ENCODE peak calls at places on chromosome 9, in eight cellular contexts. W is GM23338, T is psoas muscle, X is HCT116, Q is lung, I is kidney epithelial cell, K is mammary epithelial cell, R is fibroblast of lung. B is an unnamed sample.
A peak's percentile ranks its signal among the peaks of the same experiment; 100 is the strongest.

GRCh38 chr9:135228345-135228982 is 141.0 kb downstream of the OLFM1 start:
- DNase-seq in R (no peak), W (no peak), K (no peak), T (no peak), X (no peak), Q (no peak), I (no peak), B (no peak)

GRCh38 chr9:21744320-21744719 is 58.1 kb upstream of the MTAP start:
- DNase-seq in T (no peak), Q (no peak), W (no peak), R (no peak), K (no peak), I (no peak), X (no peak), B (no peak)

GRCh38 chr9:101904845-101905244 is 166.4 kb upstream of the GRIN3A start:
- DNase-seq in I (no peak), K (no peak), T (no peak), R (no peak), X (no peak), W (no peak), Q (no peak), B (no peak)

GRCh38 chr9:76654575-76654974 is 109.7 kb upstream of the PCA3 start:
- DNase-seq in Q (no peak), W (no peak), X (no peak), R (peak; percentile 97), T (no peak), K (peak; percentile 86), I (peak; percentile 75), B (peak; percentile 92)

GRCh38 chr9:86239053-86239770 is 20.2 kb downstream of the C9orf153 start:
- DNase-seq in Q (no peak), I (no peak), X (no peak), R (peak; percentile 31), K (no peak), W (no peak), T (no peak), B (no peak)

GRCh38 chr9:110895141-110895912 is 142.9 kb downstream of the LPAR1 start:
- DNase-seq in Q (no peak), R (no peak), X (no peak), K (no peak), W (no peak), I (no peak), T (peak; percentile 62), B (no peak)

GRCh38 chr9:3118081-3118480 is 274.2 kb upstream of the PUM3 start:
- DNase-seq in K (peak; percentile 32), R (no peak), I (no peak), W (no peak), Q (no peak), T (no peak), X (no peak), B (no peak)

GRCh38 chr9:101738566-101739183 is at the start of gene GRIN3A:
- DNase-seq in K (no peak), X (no peak), Q (no peak), W (peak; percentile 57), T (peak; percentile 17), R (no peak), I (no peak), B (no peak)

GRCh38 chr9:114900937-114901802 is 29.2 kb downstream of the TNFSF8 start:
- DNase-seq in I (no peak), T (no peak), X (no peak), K (peak; percentile 64), Q (no peak), R (peak; percentile 47), W (no peak), B (no peak)

GRCh38 chr9:36492849-36493248 is 79.8 kb upstream of the MELK start:
- DNase-seq in R (no peak), Q (no peak), I (no peak), K (no peak), W (no peak), T (no peak), X (no peak), B (no peak)

GRCh38 chr9:90964101-90965020 is 162.7 kb downstream of the SYK start:
- DNase-seq in R (no peak), T (no peak), Q (peak; percentile 72), I (no peak), W (peak; percentile 35), K (no peak), X (peak; percentile 10), B (no peak)

GRCh38 chr9:37862530-37862929 is 41.4 kb downstream of the SLC25A51 start:
- DNase-seq in R (no peak), I (no peak), W (no peak), K (no peak), X (no peak), T (no peak), Q (no peak), B (no peak)
- H3K36me3 ChIP-seq in R (peaks cover 9% of the 10 kb centered on the region), I (peaks cover 6% of the 10 kb centered on the region), W (no peaks in the 10 kb centered on the region), K (peaks cover 11% of the 10 kb centered on the region), X (peaks cover 16% of the 10 kb centered on the region), T (peaks cover 86% of the 10 kb centered on the region), Q (peaks cover 18% of the 10 kb centered on the region), B (peaks cover 15% of the 10 kb centered on the region)

GRCh38 chr9:5629312-5630037 is 568 bp downstream of the RIC1 start:
- DNase-seq in Q (peak; percentile 57), R (peak; percentile 33), T (peak; percentile 60), K (peak; percentile 58), W (peak; percentile 45), X (no peak), I (no peak), B (no peak)

GRCh38 chr9:5633243-5633642 is 4.3 kb downstream of the RIC1 start:
- DNase-seq in T (no peak), I (no peak), R (no peak), W (no peak), K (peak; percentile 53), X (no peak), Q (no peak), B (no peak)

GRCh38 chr9:5630038-5630507 is 1.2 kb downstream of the RIC1 start:
- DNase-seq in I (no peak), K (peak; percentile 53), W (peak; percentile 33), X (no peak), Q (no peak), R (peak; percentile 62), T (no peak), B (no peak)

GRCh38 chr9:5632540-5632939 is 3.6 kb downstream of the RIC1 start:
- DNase-seq in W (no peak), I (no peak), X (no peak), R (no peak), T (no peak), Q (no peak), K (no peak), B (no peak)

DNA sequence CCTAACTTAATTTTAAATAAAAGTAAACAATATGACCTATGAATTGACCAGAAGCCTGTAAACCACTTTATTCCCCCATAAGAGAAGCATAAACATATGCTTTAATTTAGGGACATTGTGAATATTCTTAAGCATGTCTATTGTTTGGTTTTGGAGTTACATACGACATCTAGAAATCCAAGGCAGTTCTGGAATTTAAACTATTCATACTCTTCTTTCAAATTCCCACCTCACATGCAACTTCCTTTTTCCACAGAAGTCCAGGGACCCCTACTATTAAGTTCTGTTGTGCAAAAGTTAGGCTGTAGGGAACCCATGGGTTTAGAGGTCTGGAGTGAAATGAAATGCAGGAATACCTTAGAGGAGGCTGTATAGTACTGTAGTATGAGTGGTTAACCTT is 2.1 kb downstream of the RIC1 start:
- DNase-seq in X (no peak), W (peak; percentile 36), K (no peak), R (no peak), I (no peak), T (no peak), Q (no peak), B (no peak)
- H3K4me3 ChIP-seq in X (peak overlapping the region; percentile 93), W (peak overlapping the region; percentile 79), K (peak overlapping the region; percentile 84), R (peak overlapping the region; percentile 90), I (no peak overlapping the region), T (peak overlapping the region; percentile 95), Q (no peak overlapping the region), B (peak overlapping the region; percentile 63)

GRCh38 chr9:136506425-136506824 is 23.6 kb upstream of the SEC16A start:
- DNase-seq in R (no peak), W (no peak), T (no peak), I (no peak), X (no peak), K (no peak), Q (no peak), B (no peak)

GRCh38 chr9:136509549-136509948 is 26.7 kb upstream of the SEC16A start:
- DNase-seq in K (no peak), T (no peak), R (no peak), Q (no peak), X (no peak), W (no peak), I (no peak), B (no peak)

GRCh38 chr9:136507221-136507991 is 24.6 kb upstream of the SEC16A start:
- DNase-seq in X (no peak), R (no peak), W (no peak), I (no peak), Q (no peak), K (no peak), T (no peak), B (no peak)

GRCh38 chr9:136508729-136509500 is 26.1 kb upstream of the SEC16A start:
- DNase-seq in R (no peak), T (no peak), W (no peak), X (no peak), I (no peak), K (no peak), Q (no peak), B (no peak)

GRCh38 chr9:136507992-136508375 is 25.1 kb upstream of the SEC16A start:
- DNase-seq in T (no peak), K (no peak), I (no peak), X (no peak), R (no peak), Q (no peak), W (no peak), B (no peak)
- TF ChIP-seq CTCF in T (no peak), K (no peak), I (no peak), X (no peak), R (no peak), Q (no peak), W (no peak), B (no peak)

GRCh38 chr9:120860083-120860482 is 16.9 kb downstream of the PHF19 start:
- DNase-seq in Q (no peak), K (no peak), W (no peak), X (no peak), T (no peak), R (no peak), I (no peak), B (no peak)
- H3K36me3 ChIP-seq in Q (no peaks in the 10 kb centered on the region), K (peaks cover 5% of the 10 kb centered on the region), W (no peaks in the 10 kb centered on the region), X (peaks cover 3% of the 10 kb centered on the region), T (peaks cover 52% of the 10 kb centered on the region), R (peaks cover 30% of the 10 kb centered on the region), I (peaks cover 3% of the 10 kb centered on the region), B (peaks cover 22% of the 10 kb centered on the region)